ENCODE peak calls at places on chromosome 10, in six cellular contexts. One of them, this sample, is unnamed.

GRCh38 chr10:14200645-14201534 is 129.8 kb downstream of the FRMD4A start:
- DNase-seq in ureter: no peak
- DNase-seq in activated CD4-positive, CD25-positive, alpha-beta regulatory T cell: no peak
- DNase-seq in HepG2: no peak
- DNase-seq in non-pigmented ciliary epithelial cell: no peak
- DNase-seq in AG10803: no peak
- DNase-seq in this sample: no peak

GRCh38 chr10:13614530-13615332 is 28.0 kb downstream of the PRPF18 start:
- DNase-seq in ureter: no peak
- DNase-seq in activated CD4-positive, CD25-positive, alpha-beta regulatory T cell: no peak
- DNase-seq in HepG2: no peak
- DNase-seq in non-pigmented ciliary epithelial cell: peak; percentile 13
- DNase-seq in AG10803: peak; percentile 52
- DNase-seq in this sample: no peak

GRCh38 chr10:79102056-79102874 is 33.5 kb downstream of the ZMIZ1 start:
- DNase-seq in ureter: peak; percentile 82
- DNase-seq in activated CD4-positive, CD25-positive, alpha-beta regulatory T cell: no peak
- DNase-seq in HepG2: no peak
- DNase-seq in non-pigmented ciliary epithelial cell: no peak
- DNase-seq in AG10803: peak; percentile 42
- DNase-seq in this sample: no peak

GRCh38 chr10:113524539-113525490 is 28.0 kb upstream of the HABP2 start:
- DNase-seq in ureter: no peak
- DNase-seq in activated CD4-positive, CD25-positive, alpha-beta regulatory T cell: no peak
- DNase-seq in HepG2: no peak
- DNase-seq in non-pigmented ciliary epithelial cell: no peak
- DNase-seq in AG10803: peak; percentile 58
- DNase-seq in this sample: no peak

GRCh38 chr10:61779950-61780659 is 117.4 kb downstream of the CABCOCO1 start:
- DNase-seq in ureter: no peak
- DNase-seq in activated CD4-positive, CD25-positive, alpha-beta regulatory T cell: no peak
- DNase-seq in HepG2: no peak
- DNase-seq in non-pigmented ciliary epithelial cell: peak; percentile 61
- DNase-seq in AG10803: peak; percentile 87
- DNase-seq in this sample: no peak

GRCh38 chr10:37535459-37536246 is 321.8 kb downstream of the ZNF248 start:
- DNase-seq in ureter: no peak
- DNase-seq in activated CD4-positive, CD25-positive, alpha-beta regulatory T cell: no peak
- DNase-seq in HepG2: peak; percentile 50
- DNase-seq in non-pigmented ciliary epithelial cell: no peak
- DNase-seq in AG10803: peak; percentile 9
- DNase-seq in this sample: no peak

GRCh38 chr10:6269953-6270867 is 67.5 kb downstream of the PFKFB3 start:
- DNase-seq in ureter: no peak
- DNase-seq in activated CD4-positive, CD25-positive, alpha-beta regulatory T cell: peak; percentile 22
- DNase-seq in HepG2: no peak
- DNase-seq in non-pigmented ciliary epithelial cell: no peak
- DNase-seq in AG10803: peak; percentile 12
- DNase-seq in this sample: no peak

GRCh38 chr10:21493841-21494220 is 31.7 kb downstream of the SKIDA1 start:
- DNase-seq in ureter: peak; percentile 46
- DNase-seq in activated CD4-positive, CD25-positive, alpha-beta regulatory T cell: no peak
- DNase-seq in HepG2: no peak
- DNase-seq in non-pigmented ciliary epithelial cell: no peak
- DNase-seq in AG10803: no peak
- DNase-seq in this sample: no peak

GRCh38 chr10:44853148-44853734 is 57.9 kb upstream of the TMEM72 start:
- DNase-seq in ureter: no peak
- DNase-seq in activated CD4-positive, CD25-positive, alpha-beta regulatory T cell: no peak
- DNase-seq in HepG2: no peak
- DNase-seq in non-pigmented ciliary epithelial cell: peak; percentile 19
- DNase-seq in AG10803: peak; percentile 65
- DNase-seq in this sample: no peak

GRCh38 chr10:78695846-78696245 is 372.9 kb upstream of the ZMIZ1 start:
- DNase-seq in ureter: peak; percentile 25
- DNase-seq in activated CD4-positive, CD25-positive, alpha-beta regulatory T cell: no peak
- DNase-seq in HepG2: no peak
- DNase-seq in non-pigmented ciliary epithelial cell: no peak
- DNase-seq in AG10803: no peak
- DNase-seq in this sample: no peak

GRCh38 chr10:46106410-46107255 is 60.6 kb upstream of the MSMB start:
- DNase-seq in ureter: peak; percentile 61
- DNase-seq in activated CD4-positive, CD25-positive, alpha-beta regulatory T cell: no peak
- DNase-seq in HepG2: peak; percentile 73
- DNase-seq in non-pigmented ciliary epithelial cell: no peak
- DNase-seq in AG10803: peak; percentile 25
- DNase-seq in this sample: no peak

GRCh38 chr10:111128331-111129167 is 51.7 kb downstream of the ADRA2A start:
- DNase-seq in ureter: peak; percentile 59
- DNase-seq in activated CD4-positive, CD25-positive, alpha-beta regulatory T cell: no peak
- DNase-seq in HepG2: no peak
- DNase-seq in non-pigmented ciliary epithelial cell: no peak
- DNase-seq in AG10803: peak; percentile 60
- DNase-seq in this sample: no peak

GRCh38 chr10:79400567-79401004 is 44.8 kb downstream of the ZCCHC24 start:
- DNase-seq in ureter: no peak
- DNase-seq in activated CD4-positive, CD25-positive, alpha-beta regulatory T cell: no peak
- DNase-seq in HepG2: peak; percentile 37
- DNase-seq in non-pigmented ciliary epithelial cell: no peak
- DNase-seq in AG10803: no peak
- DNase-seq in this sample: no peak

GRCh38 chr10:132443998-132444876 is 47.2 kb downstream of the PWWP2B start:
- DNase-seq in ureter: no peak
- DNase-seq in activated CD4-positive, CD25-positive, alpha-beta regulatory T cell: no peak
- DNase-seq in HepG2: no peak
- DNase-seq in non-pigmented ciliary epithelial cell: no peak
- DNase-seq in AG10803: no peak
- DNase-seq in this sample: no peak

GRCh38 chr10:78417425-78418370 is 384.0 kb downstream of the RPS24 start:
- DNase-seq in ureter: peak; percentile 37
- DNase-seq in activated CD4-positive, CD25-positive, alpha-beta regulatory T cell: no peak
- DNase-seq in HepG2: no peak
- DNase-seq in non-pigmented ciliary epithelial cell: no peak
- DNase-seq in AG10803: no peak
- DNase-seq in this sample: no peak

GRCh38 chr10:1074748-1075358 is 18.7 kb downstream of the WDR37 start:
- DNase-seq in ureter: no peak
- DNase-seq in activated CD4-positive, CD25-positive, alpha-beta regulatory T cell: no peak
- DNase-seq in HepG2: no peak
- DNase-seq in non-pigmented ciliary epithelial cell: no peak
- DNase-seq in AG10803: no peak
- DNase-seq in this sample: no peak

GRCh38 chr10:85967594-85967993 is 399.0 kb downstream of the GRID1 start:
- DNase-seq in ureter: no peak
- DNase-seq in activated CD4-positive, CD25-positive, alpha-beta regulatory T cell: no peak
- DNase-seq in HepG2: no peak
- DNase-seq in non-pigmented ciliary epithelial cell: no peak
- DNase-seq in AG10803: no peak
- DNase-seq in this sample: no peak

GRCh38 chr10:92126100-92126650 is 164.7 kb downstream of the CPEB3 start:
- DNase-seq in ureter: no peak
- DNase-seq in activated CD4-positive, CD25-positive, alpha-beta regulatory T cell: no peak
- DNase-seq in HepG2: no peak
- DNase-seq in non-pigmented ciliary epithelial cell: no peak
- DNase-seq in AG10803: no peak
- DNase-seq in this sample: no peak

GRCh38 chr10:120365872-120366271 is 91.2 kb upstream of the PLPP4 start:
- DNase-seq in ureter: no peak
- DNase-seq in activated CD4-positive, CD25-positive, alpha-beta regulatory T cell: no peak
- DNase-seq in HepG2: no peak
- DNase-seq in non-pigmented ciliary epithelial cell: no peak
- DNase-seq in AG10803: peak; percentile 33
- DNase-seq in this sample: no peak

GRCh38 chr10:5272065-5272803 is 75.6 kb downstream of the AKR1C4 start:
- DNase-seq in ureter: no peak
- DNase-seq in activated CD4-positive, CD25-positive, alpha-beta regulatory T cell: no peak
- DNase-seq in HepG2: no peak
- DNase-seq in non-pigmented ciliary epithelial cell: no peak
- DNase-seq in AG10803: no peak
- DNase-seq in this sample: no peak

GRCh38 chr10:22335204-22335956 is 9.9 kb upstream of the SPAG6 start:
- DNase-seq in ureter: peak; percentile 52
- DNase-seq in activated CD4-positive, CD25-positive, alpha-beta regulatory T cell: peak; percentile 46
- DNase-seq in HepG2: no peak
- DNase-seq in non-pigmented ciliary epithelial cell: no peak
- DNase-seq in AG10803: peak; percentile 61
- DNase-seq in this sample: no peak

GRCh38 chr10:131689016-131689415 is 211.8 kb upstream of the PPP2R2D start:
- DNase-seq in ureter: no peak
- DNase-seq in activated CD4-positive, CD25-positive, alpha-beta regulatory T cell: no peak
- DNase-seq in HepG2: no peak
- DNase-seq in non-pigmented ciliary epithelial cell: no peak
- DNase-seq in AG10803: no peak
- DNase-seq in this sample: no peak

GRCh38 chr10:3427316-3427715 is 254.7 kb upstream of the PITRM1 start:
- DNase-seq in ureter: no peak
- DNase-seq in activated CD4-positive, CD25-positive, alpha-beta regulatory T cell: no peak
- DNase-seq in HepG2: no peak
- DNase-seq in non-pigmented ciliary epithelial cell: no peak
- DNase-seq in AG10803: peak; percentile 76
- DNase-seq in this sample: no peak

GRCh38 chr10:21860718-21861117 is 142.8 kb downstream of the DNAJC1 start:
- DNase-seq in ureter: no peak
- DNase-seq in activated CD4-positive, CD25-positive, alpha-beta regulatory T cell: no peak
- DNase-seq in HepG2: no peak
- DNase-seq in non-pigmented ciliary epithelial cell: peak; percentile 23
- DNase-seq in AG10803: peak; percentile 2
- DNase-seq in this sample: no peak

GRCh38 chr10:62907470-62908212 is 91.5 kb upstream of the EGR2 start:
- DNase-seq in ureter: no peak
- DNase-seq in activated CD4-positive, CD25-positive, alpha-beta regulatory T cell: no peak
- DNase-seq in HepG2: no peak
- DNase-seq in non-pigmented ciliary epithelial cell: no peak
- DNase-seq in AG10803: no peak
- DNase-seq in this sample: no peak

GRCh38 chr10:42836096-42836495 is 53.5 kb downstream of the BMS1 start:
- DNase-seq in ureter: no peak
- DNase-seq in activated CD4-positive, CD25-positive, alpha-beta regulatory T cell: no peak
- DNase-seq in HepG2: no peak
- DNase-seq in non-pigmented ciliary epithelial cell: no peak
- DNase-seq in AG10803: no peak
- DNase-seq in this sample: no peak

GRCh38 chr10:6722616-6723004 is 142.5 kb upstream of the PRKCQ start:
- DNase-seq in ureter: no peak
- DNase-seq in activated CD4-positive, CD25-positive, alpha-beta regulatory T cell: no peak
- DNase-seq in HepG2: no peak
- DNase-seq in non-pigmented ciliary epithelial cell: no peak
- DNase-seq in AG10803: peak; percentile 77
- DNase-seq in this sample: no peak

GRCh38 chr10:104120512-104120902 is 1.5 kb upstream of the SFR1 start:
- DNase-seq in ureter: no peak
- DNase-seq in activated CD4-positive, CD25-positive, alpha-beta regulatory T cell: no peak
- DNase-seq in HepG2: no peak
- DNase-seq in non-pigmented ciliary epithelial cell: no peak
- DNase-seq in AG10803: no peak
- DNase-seq in this sample: no peak

GRCh38 chr10:13563481-13564445 is 23.0 kb upstream of the PRPF18 start:
- DNase-seq in ureter: no peak
- DNase-seq in activated CD4-positive, CD25-positive, alpha-beta regulatory T cell: no peak
- DNase-seq in HepG2: no peak
- DNase-seq in non-pigmented ciliary epithelial cell: no peak
- DNase-seq in AG10803: peak; percentile 7
- DNase-seq in this sample: no peak

GRCh38 chr10:132987671-132988571 is 45.6 kb upstream of the CFAP46 start:
- DNase-seq in ureter: no peak
- DNase-seq in activated CD4-positive, CD25-positive, alpha-beta regulatory T cell: no peak
- DNase-seq in HepG2: no peak
- DNase-seq in non-pigmented ciliary epithelial cell: peak; percentile 48
- DNase-seq in AG10803: peak; percentile 97
- DNase-seq in this sample: no peak

GRCh38 chr10:61971016-61971350 is 69.5 kb downstream of the ARID5B start:
- DNase-seq in ureter: no peak
- DNase-seq in activated CD4-positive, CD25-positive, alpha-beta regulatory T cell: no peak
- DNase-seq in HepG2: no peak
- DNase-seq in non-pigmented ciliary epithelial cell: no peak
- DNase-seq in AG10803: no peak
- DNase-seq in this sample: no peak

GRCh38 chr10:51895209-51895608 is 195.8 kb upstream of the CSTF2T start:
- DNase-seq in ureter: peak; percentile 81
- DNase-seq in activated CD4-positive, CD25-positive, alpha-beta regulatory T cell: no peak
- DNase-seq in HepG2: no peak
- DNase-seq in non-pigmented ciliary epithelial cell: no peak
- DNase-seq in AG10803: peak; percentile 98
- DNase-seq in this sample: peak; percentile 28

GRCh38 chr10:121078672-121079102 is 227.5 kb downstream of the WDR11 start:
- DNase-seq in ureter: peak; percentile 60
- DNase-seq in activated CD4-positive, CD25-positive, alpha-beta regulatory T cell: no peak
- DNase-seq in HepG2: no peak
- DNase-seq in non-pigmented ciliary epithelial cell: no peak
- DNase-seq in AG10803: no peak
- DNase-seq in this sample: peak; percentile 43

GRCh38 chr10:43225004-43225786 is 41.7 kb downstream of the RASGEF1A start:
- DNase-seq in ureter: peak; percentile 9
- DNase-seq in activated CD4-positive, CD25-positive, alpha-beta regulatory T cell: no peak
- DNase-seq in HepG2: no peak
- DNase-seq in non-pigmented ciliary epithelial cell: no peak
- DNase-seq in AG10803: no peak
- DNase-seq in this sample: peak; percentile 16

GRCh38 chr10:124462348-124462695 is 699 bp downstream of the LHPP start:
- DNase-seq in ureter: no peak
- DNase-seq in activated CD4-positive, CD25-positive, alpha-beta regulatory T cell: no peak
- DNase-seq in HepG2: no peak
- DNase-seq in non-pigmented ciliary epithelial cell: no peak
- DNase-seq in AG10803: no peak
- DNase-seq in this sample: no peak

GRCh38 chr10:49622426-49623425 is 8.9 kb downstream of the CHAT start:
- DNase-seq in ureter: no peak
- DNase-seq in activated CD4-positive, CD25-positive, alpha-beta regulatory T cell: no peak
- DNase-seq in HepG2: no peak
- DNase-seq in non-pigmented ciliary epithelial cell: no peak
- DNase-seq in AG10803: no peak
- DNase-seq in this sample: no peak

GRCh38 chr10:78175444-78175843 is 141.8 kb downstream of the RPS24 start:
- DNase-seq in ureter: no peak
- DNase-seq in activated CD4-positive, CD25-positive, alpha-beta regulatory T cell: no peak
- DNase-seq in HepG2: no peak
- DNase-seq in non-pigmented ciliary epithelial cell: no peak
- DNase-seq in AG10803: peak; percentile 36
- DNase-seq in this sample: no peak